ENCODE peak calls at places on chromosomes 2 and 18, in four cellular contexts. One of them, this sample, is unnamed.
A peak's percentile ranks its signal among the peaks of the same experiment; 100 is the strongest.

GRCh38 chr18:34880403-34880802 is 160.8 kb upstream of the MAPRE2 start:
- DNase-seq in IMR-90: no peak
- DNase-seq in B cell: no peak
- DNase-seq in stimulated activated CD4-positive, alpha-beta T cell treated with anti-CD3 and anti-CD28 coated beads, Interleukin-4, amount 100 ng/mL, for 1 hour: no peak
- DNase-seq in this sample: no peak

GRCh38 chr18:11985532-11985931 is 4.2 kb downstream of the IMPA2 start:
- DNase-seq in IMR-90: no peak
- DNase-seq in B cell: no peak
- DNase-seq in stimulated activated CD4-positive, alpha-beta T cell treated with anti-CD3 and anti-CD28 coated beads, Interleukin-4, amount 100 ng/mL, for 1 hour: no peak
- DNase-seq in this sample: no peak

GRCh38 chr2:104004818-104005217 is 849.1 kb upstream of the POU3F3 start:
- DNase-seq in B cell: no peak
- DNase-seq in stimulated activated CD4-positive, alpha-beta T cell treated with anti-CD3 and anti-CD28 coated beads, Interleukin-4, amount 100 ng/mL, for 1 hour: no peak
- DNase-seq in IMR-90: no peak
- DNase-seq in this sample: no peak

GRCh38 chr2:15874854-15875776 is 65.2 kb upstream of the MYCN start:
- DNase-seq in stimulated activated CD4-positive, alpha-beta T cell treated with anti-CD3 and anti-CD28 coated beads, Interleukin-4, amount 100 ng/mL, for 1 hour: no peak
- DNase-seq in B cell: no peak
- DNase-seq in IMR-90: no peak
- DNase-seq in this sample: no peak

GRCh38 chr18:49811151-49811938 is 2.0 kb downstream of the ACAA2 start:
- DNase-seq in stimulated activated CD4-positive, alpha-beta T cell treated with anti-CD3 and anti-CD28 coated beads, Interleukin-4, amount 100 ng/mL, for 1 hour: no peak
- DNase-seq in IMR-90: no peak
- DNase-seq in B cell: no peak
- DNase-seq in this sample: no peak

GRCh38 chr2:25420820-25421237 is 79.1 kb upstream of the DNMT3A start:
- DNase-seq in B cell: no peak
- DNase-seq in stimulated activated CD4-positive, alpha-beta T cell treated with anti-CD3 and anti-CD28 coated beads, Interleukin-4, amount 100 ng/mL, for 1 hour: no peak
- DNase-seq in IMR-90: no peak
- DNase-seq in this sample: no peak

GRCh38 chr2:51335072-51336058 is 303.4 kb upstream of the NRXN1 start:
- DNase-seq in B cell: no peak
- DNase-seq in stimulated activated CD4-positive, alpha-beta T cell treated with anti-CD3 and anti-CD28 coated beads, Interleukin-4, amount 100 ng/mL, for 1 hour: no peak
- DNase-seq in IMR-90: no peak
- DNase-seq in this sample: no peak

GRCh38 chr2:11636593-11637295 is 33.3 kb downstream of the NTSR2 start:
- DNase-seq in IMR-90: no peak
- DNase-seq in B cell: no peak
- DNase-seq in stimulated activated CD4-positive, alpha-beta T cell treated with anti-CD3 and anti-CD28 coated beads, Interleukin-4, amount 100 ng/mL, for 1 hour: no peak
- DNase-seq in this sample: no peak

GRCh38 chr2:105087273-105087672 is 49.4 kb downstream of the MRPS9 start:
- DNase-seq in B cell: no peak
- DNase-seq in IMR-90: no peak
- DNase-seq in stimulated activated CD4-positive, alpha-beta T cell treated with anti-CD3 and anti-CD28 coated beads, Interleukin-4, amount 100 ng/mL, for 1 hour: no peak
- DNase-seq in this sample: no peak

GRCh38 chr2:21451418-21451817 is 327.6 kb downstream of the TDRD15 start:
- DNase-seq in IMR-90: peak; percentile 77
- DNase-seq in stimulated activated CD4-positive, alpha-beta T cell treated with anti-CD3 and anti-CD28 coated beads, Interleukin-4, amount 100 ng/mL, for 1 hour: no peak
- DNase-seq in B cell: no peak
- DNase-seq in this sample: no peak

GRCh38 chr2:153105829-153106578 is 372.6 kb downstream of the RPRM start:
- DNase-seq in stimulated activated CD4-positive, alpha-beta T cell treated with anti-CD3 and anti-CD28 coated beads, Interleukin-4, amount 100 ng/mL, for 1 hour: no peak
- DNase-seq in B cell: no peak
- DNase-seq in IMR-90: no peak
- DNase-seq in this sample: peak; percentile 4

GRCh38 chr18:10892801-10893595 is 256.4 kb downstream of the PIEZO2 start:
- DNase-seq in B cell: no peak
- DNase-seq in stimulated activated CD4-positive, alpha-beta T cell treated with anti-CD3 and anti-CD28 coated beads, Interleukin-4, amount 100 ng/mL, for 1 hour: no peak
- DNase-seq in IMR-90: peak; percentile 20
- DNase-seq in this sample: no peak

GRCh38 chr2:155115856-155116255 is 417.4 kb downstream of the KCNJ3 start:
- DNase-seq in IMR-90: no peak
- DNase-seq in stimulated activated CD4-positive, alpha-beta T cell treated with anti-CD3 and anti-CD28 coated beads, Interleukin-4, amount 100 ng/mL, for 1 hour: no peak
- DNase-seq in B cell: no peak
- DNase-seq in this sample: no peak

GRCh38 chr2:42962521-42962953 is 170.2 kb upstream of the HAAO start:
- DNase-seq in IMR-90: peak; percentile 39
- DNase-seq in stimulated activated CD4-positive, alpha-beta T cell treated with anti-CD3 and anti-CD28 coated beads, Interleukin-4, amount 100 ng/mL, for 1 hour: no peak
- DNase-seq in B cell: no peak
- DNase-seq in this sample: no peak

GRCh38 chr18:57772387-57772799 is 30.7 kb downstream of the ATP8B1 start:
- DNase-seq in B cell: no peak
- DNase-seq in IMR-90: no peak
- DNase-seq in stimulated activated CD4-positive, alpha-beta T cell treated with anti-CD3 and anti-CD28 coated beads, Interleukin-4, amount 100 ng/mL, for 1 hour: no peak
- DNase-seq in this sample: no peak

GRCh38 chr2:236795176-236795860 is 225.7 kb downstream of the ACKR3 start:
- DNase-seq in B cell: no peak
- DNase-seq in stimulated activated CD4-positive, alpha-beta T cell treated with anti-CD3 and anti-CD28 coated beads, Interleukin-4, amount 100 ng/mL, for 1 hour: no peak
- DNase-seq in IMR-90: no peak
- DNase-seq in this sample: no peak

This sample was measured in HCEC 1CT.